ENCODE peak calls at places on chromosome 10, in ten cellular contexts. V is lower lobe of right lung, Z is cardiac fibroblast, J is left ventricle myocardium inferior, C is foreskin keratinocyte, O is A549, X is endodermal cell, L is omental fat pad, W is ovary, M is cardiac muscle cell. K is an unnamed sample.

GRCh38 chr10:60350400-60350799 is 39.3 kb downstream of the ANK3 start:
- DNase-seq in X (no peak), W (no peak), V (no peak), C (no peak), O (no peak), J (no peak), L (no peak), Z (peak; percentile 61), M (peak; percentile 59), K (no peak)

GRCh38 chr10:88027570-88027969 is 164.1 kb downstream of the PTEN start:
- DNase-seq in M (no peak), Z (no peak), W (no peak), L (no peak), J (no peak), X (no peak), O (no peak), V (peak; percentile 51), C (no peak), K (peak; percentile 64)

GRCh38 chr10:98246911-98247820 is 20.8 kb downstream of the LOXL4 start:
- DNase-seq in M (no peak), V (no peak), Z (no peak), L (no peak), X (no peak), O (no peak), W (no peak), J (no peak), C (no peak), K (peak; percentile 68)

GRCh38 chr10:69278446-69278963 is at the start of gene HK1:
- DNase-seq in X (peak; percentile 63), M (peak; percentile 90), C (no peak), L (no peak), O (no peak), W (no peak), Z (peak; percentile 93), V (no peak), J (no peak), K (no peak)

GRCh38 chr10:45558406-45558805 is 114.2 kb downstream of the ZFAND4 start:
- DNase-seq in W (no peak), O (no peak), L (no peak), C (no peak), V (no peak), M (no peak), J (no peak), X (no peak), Z (no peak), K (no peak)

GRCh38 chr10:79111427-79111826 is 42.7 kb downstream of the ZMIZ1 start:
- DNase-seq in W (no peak), V (no peak), L (no peak), M (no peak), C (peak; percentile 20), J (no peak), X (no peak), Z (peak; percentile 31), O (peak; percentile 83), K (no peak)

GRCh38 chr10:132662186-132662920 is 123.6 kb downstream of the NKX6-2 start:
- DNase-seq in C (no peak), V (peak; percentile 35), M (no peak), W (no peak), Z (no peak), O (no peak), L (no peak), X (no peak), J (no peak), K (no peak)

GRCh38 chr10:1476106-1476803 is 261.1 kb downstream of the ADARB2 start:
- DNase-seq in L (no peak), W (no peak), X (no peak), C (no peak), V (no peak), M (no peak), J (no peak), Z (no peak), O (no peak), K (no peak)

GRCh38 chr10:104350146-104350635 is 3.4 kb upstream of the CFAP58 start:
- DNase-seq in Z (peak; percentile 86), X (peak; percentile 50), V (no peak), C (peak; percentile 73), W (no peak), J (no peak), L (no peak), O (peak; percentile 62), M (peak; percentile 83), K (no peak)

GRCh38 chr10:48523212-48523819 is 81.6 kb downstream of the ARHGAP22 start:
- DNase-seq in C (peak; percentile 28), W (peak; percentile 81), Z (peak; percentile 96), J (peak; percentile 51), M (peak; percentile 96), X (peak; percentile 89), V (no peak), L (no peak), O (peak; percentile 16), K (peak; percentile 72)

GRCh38 chr10:48623607-48624132 is 18.8 kb upstream of the ARHGAP22 start:
- DNase-seq in L (no peak), V (no peak), C (no peak), Z (no peak), W (no peak), M (no peak), X (no peak), J (no peak), O (no peak), K (no peak)

GRCh38 chr10:5736591-5736990 is 52.0 kb downstream of the TASOR2 start:
- DNase-seq in M (no peak), J (no peak), X (no peak), C (no peak), W (no peak), V (no peak), Z (no peak), L (no peak), O (no peak), K (no peak)

GRCh38 chr10:108450280-108450679 is 1285.8 kb upstream of the SORCS1 start:
- DNase-seq in L (no peak), V (no peak), Z (no peak), C (no peak), X (no peak), O (no peak), M (no peak), W (no peak), J (no peak), K (no peak)

GRCh38 chr10:129966831-129967578 is 2.9 kb upstream of the EBF3 start:
- DNase-seq in O (no peak), M (no peak), V (peak; percentile 33), W (no peak), L (no peak), J (no peak), C (no peak), Z (no peak), X (peak; percentile 81), K (no peak)

GRCh38 chr10:32105782-32106382 is 49.7 kb upstream of the KIF5B start:
- DNase-seq in W (no peak), O (no peak), C (no peak), J (no peak), X (no peak), V (no peak), M (no peak), L (no peak), Z (no peak), K (no peak)

GRCh38 chr10:79379512-79380124 is 32.3 kb downstream of the PPIF start:
- DNase-seq in X (peak; percentile 47), C (no peak), O (no peak), J (no peak), Z (peak; percentile 69), M (peak; percentile 62), V (peak; percentile 41), L (no peak), W (no peak), K (peak; percentile 77)

GRCh38 chr10:59098387-59098786 is 78.1 kb upstream of the PHYHIPL start:
- DNase-seq in O (no peak), Z (peak; percentile 64), M (peak; percentile 74), J (no peak), X (no peak), W (peak; percentile 10), V (no peak), C (peak; percentile 17), L (no peak), K (peak; percentile 17)

GRCh38 chr10:133359554-133359971 is 1.7 kb upstream of the FUOM start:
- DNase-seq in M (no peak), C (peak; percentile 45), V (no peak), X (no peak), O (no peak), L (no peak), J (no peak), Z (no peak), W (no peak), K (no peak)

GRCh38 chr10:17143055-17143690 is 13.6 kb upstream of the CUBN start:
- DNase-seq in C (no peak), L (no peak), O (no peak), X (no peak), V (no peak), M (no peak), W (no peak), Z (no peak), J (no peak), K (no peak)

GRCh38 chr10:77024456-77024855 is 613.2 kb downstream of the KCNMA1 start:
- DNase-seq in Z (no peak), V (no peak), M (no peak), C (no peak), W (no peak), J (no peak), O (no peak), L (no peak), X (no peak), K (no peak)
- TF ChIP-seq CTCF in Z (no peak), V (no peak), M (no peak), C (no peak), W (no peak), J (no peak), O (no peak), L (no peak), X (no peak), K (no peak)

DNA sequence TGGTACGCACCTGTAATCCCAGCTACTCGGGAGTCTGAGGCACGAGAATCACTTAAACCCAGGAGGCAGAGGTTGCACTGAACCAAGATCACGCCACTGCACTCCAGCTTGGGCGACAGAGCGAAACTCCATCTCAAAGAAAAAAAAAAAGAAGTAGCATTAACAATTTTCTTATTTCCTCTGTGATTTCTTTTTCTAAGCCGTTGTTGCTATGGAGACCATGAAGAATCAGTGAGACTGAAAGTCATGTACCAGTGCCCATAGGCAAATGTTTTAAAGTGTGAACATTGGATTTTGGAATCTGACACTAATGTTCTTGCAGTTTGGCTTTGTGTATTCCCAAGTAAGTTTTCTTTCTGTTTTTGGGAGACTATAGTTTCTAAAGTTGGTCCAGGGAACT is 18.4 kb upstream of the MAP3K8 start:
- DNase-seq in Z (peak; percentile 24), X (no peak), L (no peak), W (no peak), C (no peak), V (no peak), M (no peak), O (no peak), J (no peak), K (no peak)
- TF ChIP-seq CTCF in Z (no peak), X (no peak), L (no peak), W (no peak), C (no peak), V (no peak), M (no peak), O (no peak), J (no peak), K (no peak)

GRCh38 chr10:96556003-96556402 is 30.8 kb downstream of the TM9SF3 start:
- DNase-seq in W (no peak), Z (peak; percentile 20), M (peak; percentile 28), C (no peak), O (no peak), J (no peak), X (peak; percentile 49), V (no peak), L (no peak), K (no peak)
- TF ChIP-seq CTCF in W (no peak), Z (peak; percentile 35), M (peak; percentile 49), C (peak; percentile 64), O (peak; percentile 43), J (peak; percentile 63), X (peak; percentile 75), V (peak; percentile 21), L (no peak), K (peak; percentile 27)

GRCh38 chr10:81898518-81898917 is 23.5 kb downstream of the NRG3 start:
- DNase-seq in M (no peak), O (no peak), W (no peak), C (no peak), J (no peak), Z (no peak), L (no peak), X (no peak), V (no peak), K (no peak)
- TF ChIP-seq CTCF in M (no peak), O (no peak), W (no peak), C (no peak), J (no peak), Z (no peak), L (no peak), X (no peak), V (no peak), K (no peak)